ENCODE peak calls at places on chromosomes 11 and 22, in four cellular contexts. Q is fibroblast of gingiva; F is DMS79 treated with DMSO at 0.1 percent for 48 hours; T is activated CD4-positive, alpha-beta T cell treated with anti-CD3 and anti-CD28 coated beads, Interleukin-2, amount 50 U/mL, for 24 hours. I is an unnamed sample.

GRCh38 chr11:30889116-30889765 is 303.1 kb upstream of the MPPED2 start:
- DNase-seq in Q (no peak), F (no peak), T (no peak), I (no peak)

GRCh38 chr11:35166369-35167360 is 27.7 kb downstream of the CD44 start:
- DNase-seq in Q (peak), F (no peak), T (no peak), I (peak)

GRCh38 chr11:102144357-102145342 is 34.4 kb downstream of the YAP1 start:
- DNase-seq in Q (peak), F (no peak), T (no peak), I (peak)

GRCh38 chr11:12693075-12693473 is 18.9 kb downstream of the TEAD1 start:
- DNase-seq in Q (no peak), F (no peak), T (no peak), I (no peak)

GRCh38 chr11:36453678-36454077 is 56.4 kb downstream of the TRAF6 start:
- DNase-seq in Q (no peak), F (no peak), T (no peak), I (no peak)

GRCh38 chr11:15972838-15973237 is 383.5 kb downstream of the SOX6 start:
- DNase-seq in Q (no peak), F (no peak), T (no peak), I (no peak)

GRCh38 chr11:97615541-97615940 is 1225.7 kb downstream of the JRKL start:
- DNase-seq in Q (no peak), F (no peak), T (no peak), I (no peak)

GRCh38 chr11:2775083-2775625 is 75.4 kb upstream of the KCNQ1OT1 start:
- DNase-seq in Q (no peak), F (peak), T (no peak), I (no peak)

GRCh38 chr11:9760180-9760550 is 96.3 kb downstream of the SWAP70 start:
- DNase-seq in Q (peak), F (no peak), T (no peak), I (peak)

GRCh38 chr11:130114281-130114680 is 44.6 kb downstream of the APLP2 start:
- DNase-seq in Q (no peak), F (no peak), T (no peak), I (no peak)

GRCh38 chr11:74702383-74703007 is 28.7 kb downstream of the CHRDL2 start:
- DNase-seq in Q (peak), F (peak), T (peak), I (peak)

GRCh38 chr11:64713031-64713780 is 9.8 kb downstream of the NRXN2 start:
- DNase-seq in Q (peak), F (peak), T (no peak), I (no peak)

GRCh38 chr11:6979365-6979764 is 40.8 kb downstream of the ZNF214 start:
- DNase-seq in Q (peak), F (no peak), T (no peak), I (no peak)

GRCh38 chr11:33258631-33259184 is 1.5 kb downstream of the HIPK3 start:
- DNase-seq in Q (peak), F (peak), T (no peak), I (peak)

GRCh38 chr11:6427516-6427915 is 8.6 kb upstream of the APBB1 start:
- DNase-seq in Q (no peak), F (no peak), T (no peak), I (no peak)

GRCh38 chr22:24727218-24727851 is 47.2 kb downstream of the PIWIL3 start:
- DNase-seq in Q (peak), F (peak), T (no peak), I (peak)